ENCODE peak calls at places on chromosomes 6 and 20, in ten cellular contexts. Q is SHP77 treated with DMSO at 0.1 percent for 48 hours, M is T-helper 1 cell, O is dorsolateral prefrontal cortex, I is choroid plexus epithelial cell, L is stomach, K is psoas muscle, E is RWPE1, N is GM04503, R is astrocyte of the spinal cord. H is an unnamed sample.

GRCh38 chr6:16999486-17000436 is 102.1 kb upstream of the STMND1 start:
- DNase-seq in Q (no peak), M (no peak), O (no peak), I (peak; percentile 57), L (no peak), K (no peak), E (peak; percentile 30), N (peak; percentile 90), R (peak; percentile 49), H (no peak)

GRCh38 chr20:58065508-58066361 is 162.7 kb downstream of the ANKRD60 start:
- DNase-seq in Q (no peak), M (no peak), O (no peak), I (no peak), L (no peak), K (no peak), E (peak; percentile 68), N (peak; percentile 24), R (peak; percentile 66), H (no peak)

GRCh38 chr6:151610336-151610735 is 116.5 kb downstream of the CCDC170 start:
- DNase-seq in Q (no peak), M (no peak), O (no peak), I (no peak), L (no peak), K (no peak), E (no peak), N (no peak), R (no peak), H (no peak)

GRCh38 chr6:153727910-153728309 is 311.1 kb upstream of the OPRM1 start:
- DNase-seq in Q (no peak), M (no peak), O (no peak), I (peak; percentile 21), L (no peak), K (no peak), E (no peak), N (no peak), R (no peak), H (no peak)

GRCh38 chr20:13337090-13337784 is 116.2 kb downstream of the ISM1 start:
- DNase-seq in Q (no peak), M (no peak), O (no peak), I (no peak), L (no peak), K (no peak), E (no peak), N (no peak), R (no peak), H (no peak)

GRCh38 chr6:56938634-56939294 is 16.1 kb upstream of the BEND6 start:
- DNase-seq in Q (no peak), M (no peak), O (no peak), I (peak; percentile 89), L (no peak), K (peak; percentile 38), E (peak; percentile 94), N (peak; percentile 100), R (peak; percentile 99), H (no peak)

GRCh38 chr6:153013438-153013837 is 10.9 kb upstream of the MTRF1L start:
- DNase-seq in Q (no peak), M (no peak), O (no peak), I (peak; percentile 49), L (no peak), K (no peak), E (no peak), N (no peak), R (peak; percentile 32), H (no peak)

GRCh38 chr20:1562622-1563021 is 5.1 kb upstream of the SIRPD start:
- DNase-seq in Q (no peak), M (no peak), O (no peak), I (no peak), L (no peak), K (no peak), E (no peak), N (no peak), R (no peak), H (no peak)

GRCh38 chr6:69768664-69769063 is 28.1 kb downstream of the LMBRD1 start:
- DNase-seq in Q (no peak), M (no peak), O (no peak), I (peak; percentile 27), L (no peak), K (no peak), E (no peak), N (no peak), R (no peak), H (no peak)

GRCh38 chr6:28218312-28219248 is 6.5 kb upstream of the ZSCAN9 start:
- DNase-seq in Q (peak; percentile 79), M (no peak), O (peak; percentile 47), I (peak; percentile 65), L (peak; percentile 72), K (peak; percentile 87), E (no peak), N (no peak), R (peak; percentile 58), H (peak; percentile 50)

GRCh38 chr6:42294759-42295158 is 77.1 kb upstream of the MRPS10 start:
- DNase-seq in Q (no peak), M (no peak), O (no peak), I (peak; percentile 46), L (no peak), K (no peak), E (peak; percentile 94), N (no peak), R (peak; percentile 85), H (no peak)

GRCh38 chr20:2197166-2197565 is 95.5 kb downstream of the STK35 start:
- DNase-seq in Q (no peak), M (no peak), O (no peak), I (no peak), L (no peak), K (no peak), E (no peak), N (no peak), R (no peak), H (no peak)

GRCh38 chr6:108102965-108103364 is 28.4 kb upstream of the OSTM1 start:
- DNase-seq in Q (no peak), M (no peak), O (no peak), I (no peak), L (no peak), K (no peak), E (no peak), N (no peak), R (no peak), H (no peak)

GRCh38 chr20:44068780-44069191 is 118.2 kb downstream of the JPH2 start:
- DNase-seq in Q (no peak), M (no peak), O (peak; percentile 30), I (no peak), L (peak; percentile 26), K (no peak), E (no peak), N (no peak), R (no peak), H (no peak)

GRCh38 chr6:122790740-122791679 is 2.0 kb downstream of the SMPDL3A start:
- DNase-seq in Q (no peak), M (no peak), O (no peak), I (peak; percentile 53), L (no peak), K (no peak), E (no peak), N (no peak), R (no peak), H (no peak)

GRCh38 chr6:107633680-107634141 is 143.8 kb downstream of the SOBP start:
- DNase-seq in Q (no peak), M (no peak), O (no peak), I (no peak), L (no peak), K (no peak), E (no peak), N (no peak), R (no peak), H (no peak)

GRCh38 chr20:11320033-11320432 is 597.7 kb upstream of the BTBD3 start:
- DNase-seq in Q (no peak), M (no peak), O (no peak), I (no peak), L (no peak), K (no peak), E (no peak), N (no peak), R (no peak), H (no peak)

GRCh38 chr6:168195712-168196111 is 116.7 kb upstream of the FRMD1 start:
- DNase-seq in Q (no peak), M (no peak), O (no peak), I (no peak), L (peak; percentile 5), K (no peak), E (no peak), N (no peak), R (no peak), H (no peak)

GRCh38 chr20:36574278-36575065 is 1.1 kb downstream of the TGIF2 start:
- DNase-seq in Q (no peak), M (peak; percentile 28), O (no peak), I (peak; percentile 47), L (peak; percentile 51), K (peak; percentile 44), E (peak; percentile 79), N (no peak), R (no peak), H (no peak)

GRCh38 chr6:30219244-30219643 is 6.0 kb upstream of the TRIM26 start:
- DNase-seq in Q (peak; percentile 32), M (peak; percentile 32), O (no peak), I (peak; percentile 75), L (peak; percentile 64), K (no peak), E (peak; percentile 29), N (no peak), R (peak; percentile 49), H (no peak)

GRCh38 chr6:62286470-62286843 is 432 bp upstream of the KHDRBS2 start:
- DNase-seq in Q (peak; percentile 82), M (no peak), O (no peak), I (no peak), L (no peak), K (no peak), E (no peak), N (no peak), R (no peak), H (no peak)

GRCh38 chr6:78995946-78996345 is 82.1 kb downstream of the PHIP start:
- DNase-seq in Q (no peak), M (no peak), O (no peak), I (peak; percentile 40), L (no peak), K (no peak), E (no peak), N (no peak), R (peak; percentile 17), H (no peak)

GRCh38 chr6:111105578-111105977 is 18.3 kb downstream of the SLC16A10 start:
- DNase-seq in Q (peak; percentile 41), M (no peak), O (no peak), I (peak; percentile 40), L (peak; percentile 92), K (peak; percentile 81), E (peak; percentile 68), N (no peak), R (peak; percentile 22), H (no peak)

GRCh38 chr6:31687860-31688693 is 7.2 kb upstream of the LY6G5C start:
- DNase-seq in Q (no peak), M (no peak), O (no peak), I (no peak), L (no peak), K (no peak), E (no peak), N (no peak), R (no peak), H (no peak)